ENCODE peak calls at places on chromosome 10, in four cellular contexts. D is OCI-LY7, E is GM23338, S is PC-3. G is an unnamed sample.

GRCh38 chr10:119177708-119178370 is 773 bp downstream of the PRDX3 start:
- DNase-seq in D (no peak), E (no peak), S (no peak), G (no peak)

GRCh38 chr10:46540412-46541016 is 15.9 kb downstream of the GPRIN2 start:
- DNase-seq in D (no peak), E (no peak), S (no peak), G (no peak)

GRCh38 chr10:689433-690226 is at the start of gene DIP2C:
- DNase-seq in D (no peak), E (peak), S (peak), G (peak)

GRCh38 chr10:7998831-7999230 is 55.7 kb upstream of the GATA3 start:
- DNase-seq in D (no peak), E (no peak), S (peak), G (no peak)

GRCh38 chr10:57982091-57982490 is 285.6 kb downstream of the IPMK start:
- DNase-seq in D (no peak), E (no peak), S (no peak), G (no peak)

GRCh38 chr10:29895436-29895835 is 163.9 kb downstream of the JCAD start:
- DNase-seq in D (no peak), E (peak), S (no peak), G (peak)

GRCh38 chr10:5862360-5862929 is 27.2 kb downstream of the ANKRD16 start:
- DNase-seq in D (no peak), E (no peak), S (no peak), G (no peak)

GRCh38 chr10:115606081-115606480 is 512.9 kb downstream of the ATRNL1 start:
- DNase-seq in D (no peak), E (no peak), S (no peak), G (no peak)

GRCh38 chr10:6796231-6796630 is 216.2 kb upstream of the PRKCQ start:
- DNase-seq in D (no peak), E (peak), S (no peak), G (no peak)

GRCh38 chr10:36469585-36469984 is 655.8 kb upstream of the ANKRD30A start:
- DNase-seq in D (no peak), E (no peak), S (peak), G (no peak)

GRCh38 chr10:43863270-43863669 is 214.6 kb upstream of the ZNF32 start:
- DNase-seq in D (no peak), E (no peak), S (no peak), G (no peak)

GRCh38 chr10:118258285-118258684 is 83.8 kb downstream of the FAM204A start:
- DNase-seq in D (no peak), E (no peak), S (no peak), G (no peak)

GRCh38 chr10:100830728-100831110 is 82.0 kb upstream of the SLF2 start:
- DNase-seq in D (no peak), E (no peak), S (no peak), G (no peak)

GRCh38 chr10:329361-330099 is 194.3 kb downstream of the ZMYND11 start:
- DNase-seq in D (peak), E (peak), S (peak), G (peak)

GRCh38 chr10:113476191-113476590 is 76.7 kb upstream of the HABP2 start:
- DNase-seq in D (no peak), E (no peak), S (no peak), G (no peak)

GRCh38 chr10:102743588-102744373 is at the start of gene WBP1L:
- DNase-seq in D (peak), E (peak), S (peak), G (peak)

GRCh38 chr10:116811691-116812090 is 37.6 kb upstream of the ENO4 start:
- DNase-seq in D (no peak), E (no peak), S (no peak), G (no peak)

GRCh38 chr10:107971411-107971810 is 806.9 kb upstream of the SORCS1 start:
- DNase-seq in D (no peak), E (no peak), S (peak), G (no peak)

GRCh38 chr10:3068968-3069737 is 1.8 kb downstream of the PFKP start:
- DNase-seq in D (peak), E (peak), S (no peak), G (peak)

GRCh38 chr10:70333268-70333667 is 49.2 kb downstream of the LRRC20 start:
- DNase-seq in D (no peak), E (no peak), S (no peak), G (no peak)

GRCh38 chr10:131461093-131461492 is 149.6 kb upstream of the TCERG1L start:
- DNase-seq in D (no peak), E (no peak), S (no peak), G (no peak)

GRCh38 chr10:68871105-68871711 is 29.9 kb upstream of the DDX50 start:
- DNase-seq in D (no peak), E (peak), S (no peak), G (peak)

GRCh38 chr10:23351914-23352313 is 7.3 kb upstream of the C10orf67 start:
- DNase-seq in D (no peak), E (no peak), S (peak), G (no peak)

GRCh38 chr10:73910401-73910763 is 550 bp upstream of the PLAU start:
- DNase-seq in D (peak), E (no peak), S (peak), G (no peak)

GRCh38 chr10:116385311-116385710 is 42.3 kb upstream of the PNLIPRP3 start:
- DNase-seq in D (no peak), E (peak), S (no peak), G (no peak)

GRCh38 chr10:93028881-93029280 is 31.7 kb upstream of the CYP26C1 start:
- DNase-seq in D (no peak), E (no peak), S (peak), G (no peak)

GRCh38 chr10:70551971-70552422 is 50.5 kb downstream of the PRF1 start:
- DNase-seq in D (no peak), E (no peak), S (no peak), G (peak)

GRCh38 chr10:132699411-132700167 is 86.4 kb downstream of the NKX6-2 start:
- DNase-seq in D (no peak), E (no peak), S (no peak), G (no peak)

GRCh38 chr10:121437596-121437995 is 160.6 kb downstream of the FGFR2 start:
- DNase-seq in D (no peak), E (peak), S (no peak), G (peak)

GRCh38 chr10:5938291-5938690 is 39.1 kb downstream of the IL15RA start:
- DNase-seq in D (no peak), E (no peak), S (no peak), G (no peak)

GRCh38 chr10:12707461-12708185 is 293.9 kb downstream of the CCDC3 start:
- DNase-seq in D (peak), E (peak), S (peak), G (peak)

GRCh38 chr10:110829721-110830410 is 41.9 kb upstream of the PDCD4 start:
- DNase-seq in D (peak), E (no peak), S (no peak), G (no peak)

GRCh38 chr10:110825510-110825909 is 46.2 kb upstream of the PDCD4 start:
- DNase-seq in D (no peak), E (no peak), S (no peak), G (no peak)

GRCh38 chr10:110828525-110828924 is 43.2 kb upstream of the PDCD4 start:
- DNase-seq in D (no peak), E (no peak), S (no peak), G (no peak)

GRCh38 chr10:110827410-110827809 is 44.3 kb upstream of the PDCD4 start:
- DNase-seq in D (no peak), E (no peak), S (peak), G (no peak)

GRCh38 chr10:110827872-110828271 is 43.9 kb upstream of the PDCD4 start:
- DNase-seq in D (no peak), E (no peak), S (no peak), G (no peak)
- H2AFZ ChIP-seq in D (no peak), E (no peak), S (no peak), G (no peak)

DNA sequence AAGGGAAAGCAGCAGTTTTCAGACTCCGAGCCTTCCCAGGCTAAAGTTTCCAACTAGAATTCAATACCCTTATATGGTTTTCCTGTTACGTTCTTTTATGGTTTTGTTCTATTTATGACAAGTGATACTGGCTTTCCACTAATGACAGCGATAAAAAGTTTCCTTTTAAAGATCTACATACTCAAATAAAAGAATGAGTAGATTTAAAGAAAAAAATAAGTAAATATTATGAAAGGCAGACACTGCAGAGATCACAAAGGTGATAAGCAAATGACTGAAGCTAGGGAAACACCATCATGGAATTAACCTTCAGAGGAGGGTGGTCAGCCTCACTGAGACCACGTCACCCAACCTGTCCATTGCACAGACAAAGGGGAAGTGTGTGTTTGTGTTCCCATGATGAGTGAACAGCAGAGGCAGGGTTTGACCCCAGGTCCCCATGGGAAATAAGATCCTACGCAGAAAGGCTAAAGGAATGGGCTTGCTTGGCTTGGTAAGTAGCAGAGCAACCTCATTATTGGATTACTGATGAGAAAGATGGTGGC is 4.0 kb downstream of the VSIR start:
- DNase-seq in D (no peak), E (peak), S (no peak), G (no peak)
- H3K4me3 ChIP-seq in D (peak), E (no peak), S (no peak), G (no peak)

GRCh38 chr10:18340496-18341051 is 200.3 kb downstream of the CACNB2 start:
- DNase-seq in D (no peak), E (peak), S (no peak), G (no peak)
- TF ChIP-seq CTCF in D (no peak), E (no peak), S (no peak), G (no peak)

GRCh38 chr10:44981172-44982113 is 2.8 kb upstream of the DEPP1 start:
- DNase-seq in D (no peak), E (no peak), S (peak), G (peak)
- H2AFZ ChIP-seq in D (no peak), E (no peak), S (peak), G (no peak)

DNA sequence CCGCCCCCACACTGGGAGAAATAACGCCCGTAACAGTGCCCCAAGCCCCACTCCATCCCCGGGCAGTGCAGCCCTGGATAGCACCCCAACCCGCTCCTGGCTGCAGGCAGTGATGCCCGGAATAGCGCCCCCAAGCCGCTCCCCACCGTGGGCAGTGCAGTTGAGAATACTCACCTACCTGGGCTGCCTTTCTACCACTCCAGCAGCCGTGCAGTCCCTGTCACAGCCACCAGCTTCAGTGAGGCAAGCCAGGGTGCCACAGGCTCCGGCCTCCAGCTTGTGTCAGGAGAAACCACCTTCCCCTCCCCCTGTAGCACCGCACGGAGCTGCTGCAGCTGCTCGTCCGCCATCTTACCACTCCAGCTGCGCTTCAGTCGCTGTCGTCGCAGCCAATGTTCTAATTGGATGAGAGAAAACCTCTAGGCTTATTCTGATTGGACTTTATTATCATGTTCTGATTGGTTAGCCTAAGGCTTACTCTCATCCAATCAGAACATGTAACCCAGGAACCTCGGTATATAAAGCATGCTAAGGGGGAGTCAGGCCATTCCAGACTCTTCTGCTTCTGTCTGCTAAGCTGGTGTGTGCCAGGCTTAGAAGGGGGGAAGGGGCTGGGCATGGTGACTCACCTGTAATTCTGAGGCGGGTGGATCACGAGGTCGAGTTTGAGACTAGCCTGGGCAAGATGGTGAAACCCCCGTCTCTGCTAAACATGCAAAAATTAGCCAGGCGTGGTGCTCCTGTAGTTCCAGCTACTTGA is 53.2 kb upstream of the ZNF33B start:
- DNase-seq in D (no peak), E (peak), S (no peak), G (no peak)
- H3K4me3 ChIP-seq in D (no peak), E (no peak), S (no peak), G (no peak)

GRCh38 chr10:125369382-125370326 is 209.3 kb upstream of the CTBP2 start:
- DNase-seq in D (no peak), E (no peak), S (no peak), G (no peak)

GRCh38 chr10:125373546-125373945 is 213.2 kb upstream of the CTBP2 start:
- DNase-seq in D (no peak), E (no peak), S (no peak), G (no peak)

GRCh38 chr10:125375210-125375609 is 214.8 kb upstream of the CTBP2 start:
- DNase-seq in D (no peak), E (peak), S (peak), G (no peak)

GRCh38 chr10:125370578-125370977 is 210.2 kb upstream of the CTBP2 start:
- DNase-seq in D (no peak), E (peak), S (no peak), G (peak)
- TF ChIP-seq CTCF in D (no peak), E (peak), S (peak), G (peak)